ENCODE peak calls at places on chromosomes 11 and 22, in four cellular contexts. U, T, Z and V are unnamed samples.

GRCh38 chr11:62786318-62787004 is 741 bp upstream of the TMEM179B start:
- DNase-seq in U (no peak), T (peak), Z (peak), V (peak)

GRCh38 chr22:44587004-44587793 is 89.2 kb upstream of the RTL6 start:
- DNase-seq in U (no peak), T (no peak), Z (no peak), V (no peak)

GRCh38 chr11:95585071-95585751 is 204.4 kb downstream of the FAM76B start:
- DNase-seq in U (no peak), T (no peak), Z (no peak), V (no peak)

GRCh38 chr11:128848815-128849455 is 18.2 kb downstream of the KCNJ1 start:
- DNase-seq in U (no peak), T (peak), Z (peak), V (peak)

GRCh38 chr11:75525433-75526191 is at the start of gene GDPD5:
- DNase-seq in U (no peak), T (peak), Z (peak), V (peak)

GRCh38 chr11:94885133-94885532 is 88.2 kb downstream of the CWC15 start:
- DNase-seq in U (peak), T (no peak), Z (no peak), V (no peak)

GRCh38 chr22:20412474-20413216 is 18.7 kb downstream of the ZNF74 start:
- DNase-seq in U (no peak), T (no peak), Z (no peak), V (no peak)

GRCh38 chr22:45008853-45009751 is 703 bp downstream of the PHF21B start:
- DNase-seq in U (no peak), T (no peak), Z (no peak), V (peak)

GRCh38 chr11:72584293-72584921 is 89.8 kb downstream of the PDE2A start:
- DNase-seq in U (no peak), T (no peak), Z (peak), V (peak)

GRCh38 chr22:50440544-50441249 is 34.1 kb downstream of the SBF1 start:
- DNase-seq in U (no peak), T (no peak), Z (no peak), V (no peak)

GRCh38 chr11:47516984-47517853 is 35.7 kb downstream of the CELF1 start:
- DNase-seq in U (no peak), T (peak), Z (no peak), V (no peak)

GRCh38 chr11:133388975-133389568 is 143.2 kb downstream of the OPCML start:
- DNase-seq in U (peak), T (no peak), Z (no peak), V (no peak)

GRCh38 chr11:113553235-113553634 is 78.0 kb upstream of the DRD2 start:
- DNase-seq in U (no peak), T (no peak), Z (no peak), V (peak)

GRCh38 chr11:130940706-130941105 is 24.4 kb upstream of the SNX19 start:
- DNase-seq in U (no peak), T (no peak), Z (no peak), V (no peak)

GRCh38 chr22:45402466-45402865 is 10.9 kb downstream of the SMC1B start:
- DNase-seq in U (no peak), T (no peak), Z (no peak), V (no peak)

GRCh38 chr11:85685131-85685819 is 720 bp downstream of the CCDC89 start:
- DNase-seq in U (no peak), T (no peak), Z (no peak), V (no peak)

GRCh38 chr22:39284142-39284980 is 35.1 kb downstream of the RPL3 start:
- DNase-seq in U (no peak), T (peak), Z (no peak), V (no peak)

GRCh38 chr11:73334244-73335203 is 26.4 kb downstream of the ARHGEF17 start:
- DNase-seq in U (no peak), T (peak), Z (peak), V (no peak)

GRCh38 chr11:108826136-108826535 is 161.3 kb downstream of the DDX10 start:
- DNase-seq in U (no peak), T (no peak), Z (no peak), V (no peak)

GRCh38 chr11:60500276-60500935 is 7.8 kb downstream of the MS4A12 start:
- DNase-seq in U (no peak), T (no peak), Z (no peak), V (peak)

GRCh38 chr11:1055990-1056771 is 18.5 kb upstream of the MUC2 start:
- DNase-seq in U (no peak), T (no peak), Z (no peak), V (no peak)

GRCh38 chr11:65433657-65434056 is 11.1 kb downstream of the NEAT1 start:
- DNase-seq in U (no peak), T (no peak), Z (no peak), V (no peak)

GRCh38 chr22:48979482-48979881 is 848.2 kb downstream of the BRD1 start:
- DNase-seq in U (no peak), T (peak), Z (peak), V (no peak)

GRCh38 chr11:15955595-15955994 is 400.8 kb downstream of the SOX6 start:
- DNase-seq in U (no peak), T (no peak), Z (no peak), V (no peak)

GRCh38 chr22:27720860-27721259 is 80.7 kb downstream of the MN1 start:
- DNase-seq in U (no peak), T (no peak), Z (no peak), V (no peak)

GRCh38 chr11:115453158-115453557 is 51.1 kb downstream of the CADM1 start:
- DNase-seq in U (no peak), T (no peak), Z (no peak), V (no peak)

GRCh38 chr11:9861860-9862725 is 198.2 kb downstream of the SWAP70 start:
- DNase-seq in U (peak), T (peak), Z (peak), V (peak)
- TF ChIP-seq CREB1 in U (no peak), T (no peak), Z (no peak), V (no peak)

DNA sequence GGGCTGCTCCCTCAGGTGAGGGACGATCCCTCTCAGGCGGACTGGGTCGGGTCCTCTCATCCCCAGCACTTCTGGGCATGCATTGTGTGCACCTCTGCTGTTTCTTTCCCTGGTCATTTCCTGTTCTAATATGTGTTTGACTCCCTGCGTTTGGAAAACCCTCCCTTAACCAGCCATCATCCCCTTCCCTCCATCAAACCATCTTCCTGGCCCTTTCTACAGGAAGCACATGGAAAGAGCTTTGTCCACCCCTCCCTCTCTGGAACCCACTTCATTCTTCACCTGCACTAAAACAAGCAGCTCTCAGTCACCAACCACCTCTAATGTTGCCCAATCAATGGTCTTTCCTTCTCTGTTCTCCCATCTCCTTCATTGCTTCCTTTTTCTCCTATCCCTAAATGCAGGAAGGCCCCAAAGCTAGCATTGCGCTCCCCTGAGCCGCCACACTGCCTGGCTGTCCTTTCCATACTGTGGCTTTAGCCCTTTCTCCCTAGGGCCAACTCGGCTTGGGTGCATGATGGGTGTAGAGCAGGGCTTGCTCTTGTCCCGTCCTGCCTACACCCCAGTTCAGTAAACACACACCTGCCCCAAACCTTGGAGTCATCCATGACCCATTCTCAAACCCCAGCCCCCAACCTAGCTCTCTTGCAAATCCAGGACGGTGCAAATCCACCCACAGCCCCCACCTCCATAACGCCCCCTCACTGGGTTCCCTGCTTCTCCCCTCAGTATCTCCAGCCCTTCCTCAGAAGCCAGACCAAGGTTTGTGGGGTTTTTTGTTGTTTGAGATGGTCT is 5.4 kb upstream of the GAS2L1 start:
- DNase-seq in U (no peak), T (no peak), Z (no peak), V (peak)
- TF ChIP-seq POLR2AphosphoS5 in U (peak), T (peak), Z (peak), V (peak)

GRCh38 chr11:116814502-116814901 is 8.6 kb downstream of the APOA4 start:
- DNase-seq in U (no peak), T (no peak), Z (no peak), V (no peak)

GRCh38 chr11:116813170-116813569 is 9.9 kb downstream of the APOA4 start:
- DNase-seq in U (no peak), T (no peak), Z (no peak), V (no peak)

GRCh38 chr11:116812109-116812508 is 11.0 kb downstream of the APOA4 start:
- DNase-seq in U (no peak), T (no peak), Z (no peak), V (no peak)

GRCh38 chr11:116811194-116811593 is 11.9 kb downstream of the APOA4 start:
- DNase-seq in U (no peak), T (no peak), Z (no peak), V (no peak)

GRCh38 chr11:116813781-116814471 is 9.2 kb downstream of the APOA4 start:
- DNase-seq in U (no peak), T (peak), Z (no peak), V (no peak)
- TF ChIP-seq JUNB in U (no peak), T (no peak), Z (no peak), V (no peak)

DNA sequence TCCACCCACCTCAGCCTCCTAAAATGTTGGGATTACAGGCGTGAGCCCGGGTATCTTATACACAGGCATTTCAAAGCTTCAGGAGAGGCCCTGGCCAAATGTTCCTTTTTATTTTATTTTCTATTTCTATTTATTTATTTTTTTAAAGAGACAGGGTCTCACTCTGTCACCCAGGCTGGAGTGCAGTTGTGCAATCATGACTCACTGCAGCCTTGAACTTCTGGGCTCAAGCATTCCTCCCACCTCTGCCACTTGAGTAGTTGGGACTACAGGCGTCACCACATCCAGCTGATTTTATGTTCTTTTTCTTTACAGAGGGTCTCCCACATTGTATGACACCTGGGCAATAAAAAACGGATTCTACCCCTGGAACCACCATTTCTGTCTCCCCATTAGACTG is 71.2 kb downstream of the FBXO7 start:
- DNase-seq in U (no peak), T (peak), Z (no peak), V (no peak)
- TF ChIP-seq CREB1 in U (no peak), T (no peak), Z (no peak), V (no peak)